ENCODE peak calls at places on chromosomes 4 and X, in four cellular contexts. S is lower leg skin, G is epithelial cell of esophagus, T is stomach. C is an unnamed sample.

GRCh38 chrX:130523460-130524394 is 121.9 kb downstream of the RBMX2 start:
- DNase-seq in S (no peak), T (peak), G (peak), C (no peak)

GRCh38 chr4:4499438-4500123 is 42.3 kb downstream of the STX18 start:
- DNase-seq in G (no peak), T (no peak), S (no peak), C (no peak)

GRCh38 chr4:139903845-139904244 is 238.2 kb downstream of the MGST2 start:
- DNase-seq in T (no peak), S (no peak), G (peak), C (no peak)

GRCh38 chrX:2572740-2573139 is 72.0 kb upstream of the DHRSX start:
- DNase-seq in T (no peak), S (no peak), G (peak), C (no peak)

GRCh38 chr4:121728066-121728465 is 31.3 kb upstream of the ANXA5 start:
- DNase-seq in S (no peak), T (no peak), G (peak), C (peak)

GRCh38 chr4:47694322-47694721 is 143.5 kb downstream of the CORIN start:
- DNase-seq in S (no peak), T (no peak), G (no peak), C (no peak)

GRCh38 chr4:151604238-151604637 is 156.6 kb downstream of the GATB start:
- DNase-seq in S (no peak), T (no peak), G (peak), C (peak)

GRCh38 chrX:76148753-76149152 is 24.1 kb upstream of the PBDC1 start:
- DNase-seq in T (no peak), S (peak), G (peak), C (no peak)

GRCh38 chr4:24476209-24476781 is 108.1 kb downstream of the DHX15 start:
- DNase-seq in G (peak), T (no peak), S (no peak), C (no peak)

GRCh38 chr4:139562067-139562684 is 6.2 kb upstream of the SETD7 start:
- DNase-seq in S (no peak), T (no peak), G (no peak), C (no peak)

GRCh38 chr4:183430317-183430986 is 14.0 kb upstream of the CDKN2AIP start:
- DNase-seq in T (no peak), G (no peak), S (no peak), C (no peak)

GRCh38 chr4:27702710-27703431 is 842.2 kb downstream of the STIM2 start:
- DNase-seq in S (no peak), G (peak), T (no peak), C (no peak)

GRCh38 chr4:62588671-62589070 is 1388.5 kb downstream of the ADGRL3 start:
- DNase-seq in G (no peak), T (no peak), S (no peak), C (no peak)

GRCh38 chr4:88291003-88291402 is 6.6 kb upstream of the PPM1K start:
- DNase-seq in T (no peak), G (peak), S (no peak), C (no peak)

GRCh38 chrX:51743179-51743957 is at the start of gene GSPT2:
- DNase-seq in G (peak), S (peak), T (peak), C (peak)

DNA sequence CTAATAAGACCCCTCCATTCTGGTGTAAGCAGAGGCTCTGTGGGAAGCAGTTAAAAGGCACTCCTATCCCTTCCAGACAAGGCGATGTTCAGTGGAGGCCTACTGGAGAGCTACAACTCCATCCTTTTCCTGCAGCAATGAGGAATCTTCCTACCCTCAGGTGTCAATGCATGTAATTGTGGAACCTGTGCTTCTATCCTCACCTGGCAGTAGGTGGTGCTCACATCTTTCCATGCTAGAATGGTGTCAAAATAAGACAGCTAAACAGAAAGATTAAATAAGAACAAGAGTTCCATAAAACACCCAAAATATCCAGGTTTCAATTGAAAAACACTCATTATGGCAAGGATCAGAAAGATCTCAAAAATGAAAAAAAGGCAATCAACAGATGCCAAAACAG is 224.6 kb downstream of the IL15 start:
- DNase-seq in T (no peak), G (peak), S (no peak), C (no peak)
- TF ChIP-seq CTCF in T (no peak), G (peak), S (no peak), C (no peak)

GRCh38 chr4:1381181-1381621 is 25.0 kb downstream of the NKX1-1 start:
- DNase-seq in G (no peak), S (no peak), T (no peak), C (no peak)
- TF ChIP-seq CTCF in G (no peak), S (no peak), T (no peak), C (no peak)

DNA sequence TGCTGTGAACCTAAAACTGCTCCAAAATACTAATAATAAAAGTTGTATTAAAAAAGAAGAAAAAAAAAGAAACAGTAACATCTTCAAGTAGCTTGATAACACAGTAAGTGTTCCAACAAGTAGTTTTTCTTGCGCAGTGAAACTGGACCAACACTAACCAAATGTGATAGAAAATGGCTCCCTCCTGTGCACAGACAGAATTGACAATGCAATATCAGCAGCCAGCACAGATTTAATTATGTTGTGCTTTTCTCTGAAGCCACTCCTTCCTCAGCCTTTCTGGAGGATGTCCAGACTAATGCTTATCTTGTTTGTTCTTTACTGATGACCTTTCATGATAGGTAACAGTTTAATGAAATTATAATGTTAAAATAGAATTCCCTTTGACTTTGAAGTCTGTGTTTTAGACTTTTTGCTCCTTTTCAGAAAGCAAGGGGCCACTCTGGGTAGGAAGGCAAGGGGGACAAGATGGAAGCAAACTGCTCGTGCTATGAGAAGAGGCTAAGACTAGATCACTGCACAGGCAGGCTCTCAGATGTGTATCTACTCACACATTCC is 147.1 kb upstream of the RPL34 start:
- DNase-seq in S (no peak), T (no peak), G (no peak), C (no peak)
- TF ChIP-seq CTCF in S (no peak), T (no peak), G (no peak), C (no peak)

GRCh38 chr4:123121241-123121907 is 199.0 kb upstream of the NUDT6 start:
- DNase-seq in G (peak), T (no peak), S (no peak), C (no peak)

GRCh38 chr4:123127865-123128264 is 205.5 kb upstream of the NUDT6 start:
- DNase-seq in G (peak), S (no peak), T (no peak), C (no peak)

GRCh38 chr4:123125477-123125876 is 203.1 kb upstream of the NUDT6 start:
- DNase-seq in G (no peak), S (no peak), T (no peak), C (no peak)

GRCh38 chr4:123127218-123127617 is 204.8 kb upstream of the NUDT6 start:
- DNase-seq in G (peak), T (no peak), S (no peak), C (no peak)
- TF ChIP-seq CTCF in G (no peak), T (no peak), S (no peak), C (peak)

GRCh38 chr4:8286719-8287355 is 17.3 kb downstream of the HTRA3 start:
- DNase-seq in S (no peak), G (no peak), T (no peak), C (no peak)
- TF ChIP-seq CTCF in S (no peak), G (no peak), T (no peak), C (no peak)